ENCODE peak calls at places on chromosomes 13 and 19, in ten cellular contexts. Z is fibroblast of lung; B is upper lobe of right lung; L is uterus; T is heart left ventricle; D is lung; X is sigmoid colon; H is CD8-positive, alpha-beta memory T cell; S is ascending aorta; G is CD8-positive, alpha-beta T cell. V is an unnamed sample.
A peak's percentile ranks its signal among the peaks of the same experiment; 100 is the strongest.

GRCh38 chr19:8240274-8241229 is 31.4 kb downstream of the CERS4 start:
- DNase-seq in T (peak; percentile 92), L (peak; percentile 90), B (peak; percentile 95), Z (peak; percentile 97), X (peak; percentile 95), G (peak; percentile 16), H (peak; percentile 32), D (peak; percentile 91), S (peak; percentile 87), V (peak; percentile 21)

GRCh38 chr19:51161266-51161665 is 19.2 kb downstream of the SIGLEC7 start:
- DNase-seq in Z (no peak), D (no peak), H (no peak), G (no peak), X (no peak), B (no peak), L (no peak), S (no peak), T (no peak), V (no peak)

GRCh38 chr13:75749407-75749806 is 113.3 kb downstream of the LMO7 start:
- DNase-seq in S (peak; percentile 83), L (no peak), T (no peak), X (no peak), D (no peak), Z (peak; percentile 58), B (no peak), G (no peak), H (no peak), V (no peak)

GRCh38 chr13:20713751-20714150 is 10.3 kb downstream of the IL17D start:
- DNase-seq in S (peak; percentile 81), T (no peak), L (no peak), X (no peak), D (no peak), B (no peak), H (no peak), G (no peak), Z (peak; percentile 67), V (peak; percentile 53)

GRCh38 chr19:18353378-18354005 is 13.1 kb downstream of the PGPEP1 start:
- DNase-seq in X (no peak), T (no peak), L (no peak), B (no peak), G (no peak), Z (no peak), H (no peak), D (no peak), S (no peak), V (no peak)

GRCh38 chr13:77981191-77981925 is 62.7 kb upstream of the EDNRB start:
- DNase-seq in Z (peak; percentile 23), D (no peak), H (no peak), B (no peak), S (no peak), X (no peak), T (no peak), L (no peak), G (no peak), V (no peak)

GRCh38 chr13:51844862-51845573 is at the start of gene TMEM272:
- DNase-seq in L (peak; percentile 55), Z (peak; percentile 20), X (no peak), G (no peak), D (peak; percentile 42), H (peak; percentile 26), T (no peak), B (peak; percentile 80), S (no peak), V (peak; percentile 74)

GRCh38 chr13:49759503-49759902 is 33.0 kb downstream of the KPNA3 start:
- DNase-seq in Z (no peak), D (no peak), B (no peak), H (no peak), S (no peak), L (no peak), T (no peak), G (no peak), X (no peak), V (no peak)

GRCh38 chr19:7294571-7295212 is 478 bp upstream of the INSR start:
- DNase-seq in B (peak; percentile 92), H (no peak), S (peak; percentile 89), D (peak; percentile 72), G (no peak), L (peak; percentile 69), T (peak; percentile 80), Z (peak; percentile 34), X (peak; percentile 85), V (peak; percentile 8)

GRCh38 chr19:15621801-15622200 is 6.8 kb downstream of the CYP4F8 start:
- DNase-seq in X (no peak), B (no peak), S (no peak), D (peak; percentile 9), Z (no peak), H (no peak), G (no peak), T (no peak), L (no peak), V (no peak)

GRCh38 chr19:33613601-33614000 is 8.2 kb upstream of the CHST8 start:
- DNase-seq in H (no peak), T (no peak), X (no peak), S (no peak), D (no peak), L (no peak), Z (no peak), B (peak; percentile 23), G (no peak), V (no peak)

GRCh38 chr13:37074703-37075102 is 15.2 kb upstream of the SUPT20H start:
- DNase-seq in L (no peak), B (no peak), S (no peak), H (no peak), X (no peak), G (no peak), T (no peak), Z (peak; percentile 50), D (no peak), V (no peak)

GRCh38 chr13:37313383-37313782 is 207.9 kb upstream of the CSNK1A1L start:
- DNase-seq in H (no peak), L (no peak), T (no peak), G (no peak), S (no peak), B (no peak), X (no peak), D (no peak), Z (peak; percentile 95), V (no peak)

DNA sequence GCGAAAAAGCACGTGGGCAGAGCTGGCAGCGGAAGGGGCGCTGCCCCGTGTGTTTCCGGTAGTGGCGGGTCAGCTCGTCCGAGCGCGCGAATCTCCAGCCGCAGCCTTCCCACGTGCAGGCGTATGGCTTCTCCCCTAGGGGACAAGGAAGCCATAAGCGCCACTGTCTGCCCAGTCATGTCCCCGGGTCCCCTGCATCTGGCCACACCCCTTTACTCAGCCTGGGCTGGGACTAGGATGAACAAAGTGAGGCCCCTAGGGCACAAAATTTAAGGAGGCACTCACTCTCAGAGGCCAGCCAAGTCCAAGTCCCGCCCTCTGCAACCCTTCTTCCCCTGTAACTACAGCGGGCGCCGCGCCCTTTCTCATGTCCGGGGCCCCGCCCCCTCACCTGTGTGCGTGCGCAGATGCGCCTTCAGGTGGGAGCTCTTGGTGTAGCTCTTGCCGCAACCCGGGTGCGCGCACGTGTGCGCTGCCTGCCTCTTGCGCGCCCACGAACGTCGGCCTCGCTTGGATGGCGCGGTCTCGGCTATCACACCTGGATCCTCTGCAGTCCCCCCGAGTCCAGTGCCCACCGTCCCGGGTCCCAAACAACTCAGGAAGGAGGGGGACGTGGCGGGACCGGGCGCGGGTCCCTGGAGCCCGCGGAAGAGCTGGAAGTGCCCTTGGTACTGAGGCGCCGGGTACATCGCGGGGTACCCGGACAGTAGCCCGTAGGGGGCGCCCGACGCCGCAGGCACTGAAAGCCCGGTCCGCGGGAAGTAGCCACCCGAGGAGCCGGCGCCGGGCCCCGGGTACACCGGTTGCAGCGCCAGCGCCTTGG is 1.9 kb downstream of the KLF1 start:
- DNase-seq in S (peak; percentile 71), L (no peak), B (peak; percentile 95), Z (peak; percentile 43), H (peak; percentile 65), X (peak; percentile 85), G (peak; percentile 68), T (peak; percentile 56), D (peak; percentile 90), V (no peak)
- H3K27ac ChIP-seq in S (no peak overlapping the region), L (no peak overlapping the region), B (no peak overlapping the region), Z (no peak overlapping the region), H (peak overlapping the region; percentile 81), X (peak overlapping the region; percentile 37), G (peak overlapping the region; percentile 47), T (peak overlapping the region; percentile 37), D (peak overlapping the region; percentile 20), V (no peak overlapping the region)

GRCh38 chr19:17289489-17289888 is 7.8 kb downstream of the ANKLE1 start:
- DNase-seq in X (peak; percentile 77), L (peak; percentile 57), B (peak; percentile 79), T (peak; percentile 69), D (peak; percentile 72), S (no peak), H (no peak), Z (peak; percentile 90), G (no peak), V (peak; percentile 82)
- H3K4me1 ChIP-seq in X (peaks cover 13% of the 10 kb centered on the region), L (no peaks in the 10 kb centered on the region), B (peaks cover 8% of the 10 kb centered on the region), T (peaks cover 4% of the 10 kb centered on the region), D (no peaks in the 10 kb centered on the region), S (peaks cover 3% of the 10 kb centered on the region), H (no peaks in the 10 kb centered on the region), Z (peaks cover 2% of the 10 kb centered on the region), G (peaks cover 5% of the 10 kb centered on the region), V (peaks cover 11% of the 10 kb centered on the region)

DNA sequence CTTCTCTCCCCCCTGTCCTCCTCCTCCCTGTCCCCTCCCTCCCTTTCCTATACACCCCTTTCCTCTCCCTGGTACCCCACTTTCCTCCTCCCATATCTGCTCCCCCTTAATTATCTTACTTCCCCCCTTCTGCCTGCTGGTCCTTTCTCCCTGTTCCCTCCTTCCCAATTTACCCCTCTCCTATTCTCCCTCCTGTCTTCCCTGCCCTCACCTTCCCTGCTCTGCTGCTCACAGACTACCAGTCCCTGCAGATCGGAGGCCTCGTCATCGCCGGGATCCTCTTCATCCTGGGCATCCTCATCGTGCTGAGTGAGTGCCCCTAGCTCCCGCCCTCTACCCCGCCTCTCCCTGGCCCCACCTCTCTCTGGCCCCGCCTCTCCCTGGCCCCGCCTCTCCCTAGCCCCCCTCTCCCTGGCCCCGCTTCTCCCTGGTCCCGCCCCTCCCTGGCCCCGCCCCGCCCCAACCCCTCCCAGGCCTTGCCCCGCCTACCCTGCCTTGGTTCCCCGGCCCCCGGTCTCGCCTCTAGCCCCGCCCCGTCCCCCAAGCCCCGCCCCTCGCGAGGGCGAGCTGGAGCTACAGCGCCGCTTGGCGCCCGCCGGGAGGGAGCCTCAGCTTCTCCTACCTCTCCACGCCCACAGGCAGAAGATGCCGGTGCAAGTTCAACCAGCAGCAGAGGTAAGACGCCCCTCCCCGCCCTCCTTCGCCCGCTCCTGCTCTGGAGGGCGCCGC is 2.0 kb upstream of the FXYD7 start:
- DNase-seq in H (peak; percentile 95), Z (peak; percentile 77), L (peak; percentile 95), D (peak; percentile 95), G (peak; percentile 91), B (peak; percentile 97), T (peak; percentile 90), S (peak; percentile 96), X (peak; percentile 96), V (peak; percentile 21)
- H3K27ac ChIP-seq in H (no peak overlapping the region), Z (no peak overlapping the region), L (peak overlapping the region; percentile 97), D (peak overlapping the region; percentile 34), G (no peak overlapping the region), B (peak overlapping the region; percentile 86), T (peak overlapping the region; percentile 29), S (peak overlapping the region; percentile 96), X (peak overlapping the region; percentile 84), V (no peak overlapping the region)

DNA sequence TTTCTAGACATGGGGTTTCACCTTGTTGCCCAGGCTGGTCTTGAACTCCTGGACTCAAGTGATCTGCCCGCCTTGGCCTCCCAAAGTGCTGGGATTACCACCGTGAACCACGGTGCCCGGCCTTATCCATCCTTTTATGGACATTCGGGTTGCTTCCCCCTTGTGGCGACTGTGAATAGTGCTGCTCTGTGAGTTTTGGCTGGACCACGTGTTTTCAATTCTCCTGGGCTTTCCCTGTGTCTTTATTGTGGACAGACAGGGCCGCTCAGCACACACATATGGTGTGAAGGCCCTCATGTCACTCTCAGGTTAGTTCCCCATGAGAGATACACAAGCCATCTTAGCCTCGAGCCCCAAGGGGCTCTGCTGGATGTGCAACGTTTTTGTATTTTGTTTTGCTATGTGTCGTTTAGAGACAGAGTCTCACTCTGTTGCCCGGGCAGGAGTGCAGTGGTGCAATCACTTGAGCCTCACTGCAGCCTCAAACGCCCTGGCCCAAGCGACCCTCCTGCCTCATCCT is 40.5 kb downstream of the MAU2 start:
- DNase-seq in B (peak; percentile 76), S (peak; percentile 89), G (peak; percentile 32), Z (peak; percentile 69), H (peak; percentile 50), L (peak; percentile 77), D (peak; percentile 77), X (peak; percentile 88), T (peak; percentile 77), V (peak; percentile 64)
- H3K4me1 ChIP-seq in B (peaks cover 18% of the 10 kb centered on the region), S (no peaks in the 10 kb centered on the region), G (peaks cover 27% of the 10 kb centered on the region), Z (peaks cover 4% of the 10 kb centered on the region), H (peaks cover 33% of the 10 kb centered on the region), L (no peaks in the 10 kb centered on the region), D (no peaks in the 10 kb centered on the region), X (peaks cover 9% of the 10 kb centered on the region), T (peaks cover 20% of the 10 kb centered on the region), V (no peaks in the 10 kb centered on the region)

V was measured in SJSA1.